ENCODE peak calls at places on chromosomes 11 and 22, in five cellular contexts. T is neural progenitor cell, C is thoracic aorta, B is dorsolateral prefrontal cortex, Q is fibroblast of pulmonary artery. P is an unnamed sample.

GRCh38 chr11:63843042-63843441 is 4.1 kb downstream of the MARK2 start:
- DNase-seq in C (no peak), T (no peak), Q (no peak), B (no peak), P (no peak)

GRCh38 chr11:2701898-2702434 is 2.2 kb upstream of the KCNQ1OT1 start:
- DNase-seq in B (no peak), Q (no peak), C (no peak), T (no peak), P (no peak)

GRCh38 chr11:35033011-35033410 is 106.0 kb upstream of the CD44 start:
- DNase-seq in T (no peak), B (no peak), Q (no peak), C (no peak), P (no peak)

GRCh38 chr22:42368379-42369249 is 63.6 kb downstream of the NFAM1 start:
- DNase-seq in C (no peak), Q (no peak), B (no peak), T (peak), P (no peak)

GRCh38 chr22:28171135-28171534 is 252.1 kb upstream of the PITPNB start:
- DNase-seq in C (no peak), T (peak), B (no peak), Q (peak), P (no peak)

GRCh38 chr11:129768356-129768755 is 47.3 kb upstream of the TMEM45B start:
- DNase-seq in C (no peak), Q (no peak), B (no peak), T (no peak), P (no peak)

GRCh38 chr22:19884954-19885751 is 30.5 kb upstream of the GNB1L start:
- DNase-seq in C (no peak), T (no peak), Q (no peak), B (no peak), P (no peak)

GRCh38 chr11:112366777-112367176 is 106.1 kb upstream of the PLET1 start:
- DNase-seq in Q (no peak), T (no peak), C (no peak), B (no peak), P (no peak)

GRCh38 chr22:20130319-20130718 is 1.3 kb upstream of the ZDHHC8 start:
- DNase-seq in B (no peak), T (no peak), Q (no peak), C (no peak), P (no peak)

GRCh38 chr11:35647535-35648092 is 15.0 kb upstream of the TRIM44 start:
- DNase-seq in Q (no peak), C (no peak), T (no peak), B (no peak), P (no peak)

GRCh38 chr11:33445761-33446161 is 188.6 kb downstream of the HIPK3 start:
- DNase-seq in Q (peak), T (no peak), C (no peak), B (no peak), P (no peak)

GRCh38 chr22:42519544-42520237 is at the start of gene RRP7A:
- DNase-seq in Q (peak), B (peak), T (peak), C (peak), P (peak)

GRCh38 chr11:2834893-2835767 is 50.4 kb downstream of the CDKN1C start:
- DNase-seq in Q (peak), B (no peak), C (no peak), T (no peak), P (no peak)

GRCh38 chr11:27471588-27472397 is 797 bp downstream of the LGR4 start:
- DNase-seq in B (peak), T (peak), Q (peak), C (no peak), P (peak)

GRCh38 chr11:103910721-103911120 is 125.7 kb upstream of the DDI1 start:
- DNase-seq in B (no peak), Q (no peak), T (no peak), C (no peak), P (no peak)

GRCh38 chr22:42439821-42440674 is 7.8 kb upstream of the NFAM1 start:
- DNase-seq in B (no peak), T (no peak), C (no peak), Q (peak), P (peak)

GRCh38 chr11:117473692-117474091 is 146.0 kb downstream of the CEP164 start:
- DNase-seq in Q (no peak), T (no peak), B (no peak), C (no peak), P (no peak)

GRCh38 chr11:120877746-120878365 is 146.0 kb upstream of the TBCEL start:
- DNase-seq in B (no peak), Q (no peak), T (no peak), C (no peak), P (no peak)

GRCh38 chr11:71193431-71193830 is 58.9 kb downstream of the SHANK2 start:
- DNase-seq in B (no peak), Q (no peak), T (no peak), C (no peak), P (no peak)

GRCh38 chr11:32960553-32961164 is 55.0 kb upstream of the DEPDC7 start:
- DNase-seq in T (peak), C (no peak), B (no peak), Q (peak), P (peak)

GRCh38 chr11:101862410-101863233 is 52.2 kb upstream of the CEP126 start:
- DNase-seq in B (no peak), Q (peak), C (no peak), T (peak), P (no peak)

GRCh38 chr11:125514336-125515101 is 18.5 kb upstream of the FEZ1 start:
- DNase-seq in T (no peak), Q (peak), C (no peak), B (no peak), P (peak)

GRCh38 chr11:67032830-67033555 is 10.1 kb downstream of the SYT12 start:
- DNase-seq in T (no peak), B (no peak), Q (peak), C (peak), P (no peak)

GRCh38 chr22:38311331-38311635 is 6.0 kb downstream of the CSNK1E start:
- DNase-seq in T (no peak), Q (no peak), B (no peak), C (no peak), P (peak)

GRCh38 chr11:76030286-76030685 is 176.0 kb downstream of the WNT11 start:
- DNase-seq in C (no peak), Q (peak), B (no peak), T (no peak), P (no peak)

GRCh38 chr22:27107824-27108223 is 450.4 kb downstream of the MIAT start:
- DNase-seq in T (no peak), B (no peak), C (peak), Q (peak), P (no peak)

GRCh38 chr11:35605691-35606090 is 12.6 kb upstream of the FJX1 start:
- DNase-seq in T (peak), B (peak), C (no peak), Q (peak), P (no peak)

GRCh38 chr11:77672276-77672675 is 34.7 kb upstream of the CLNS1A start:
- DNase-seq in Q (peak), T (no peak), B (no peak), C (no peak), P (no peak)

GRCh38 chr22:43126506-43127165 is 16.1 kb downstream of the BIK start:
- DNase-seq in C (no peak), Q (peak), T (no peak), B (no peak), P (no peak)

GRCh38 chr11:64665381-64665780 is 57.6 kb downstream of the NRXN2 start:
- DNase-seq in T (no peak), C (no peak), Q (no peak), B (no peak), P (no peak)

GRCh38 chr11:113387605-113388211 is at the start of gene ANKK1:
- DNase-seq in T (peak), B (no peak), C (no peak), Q (no peak), P (no peak)
- TF ChIP-seq CTCF in T (peak), B (no peak), C (no peak), Q (peak), P (no peak)

GRCh38 chr11:123559418-123559817 is 95.0 kb downstream of the SCN3B start:
- DNase-seq in B (no peak), Q (no peak), T (peak), C (no peak), P (no peak)

GRCh38 chr11:123558536-123559315 is 95.7 kb downstream of the SCN3B start:
- DNase-seq in B (no peak), C (no peak), T (peak), Q (no peak), P (no peak)

GRCh38 chr11:123562166-123562565 is 92.3 kb downstream of the SCN3B start:
- DNase-seq in C (no peak), B (no peak), T (no peak), Q (no peak), P (no peak)

GRCh38 chr11:123561046-123561781 is 93.2 kb downstream of the SCN3B start:
- DNase-seq in Q (peak), T (peak), C (no peak), B (peak), P (no peak)

DNA sequence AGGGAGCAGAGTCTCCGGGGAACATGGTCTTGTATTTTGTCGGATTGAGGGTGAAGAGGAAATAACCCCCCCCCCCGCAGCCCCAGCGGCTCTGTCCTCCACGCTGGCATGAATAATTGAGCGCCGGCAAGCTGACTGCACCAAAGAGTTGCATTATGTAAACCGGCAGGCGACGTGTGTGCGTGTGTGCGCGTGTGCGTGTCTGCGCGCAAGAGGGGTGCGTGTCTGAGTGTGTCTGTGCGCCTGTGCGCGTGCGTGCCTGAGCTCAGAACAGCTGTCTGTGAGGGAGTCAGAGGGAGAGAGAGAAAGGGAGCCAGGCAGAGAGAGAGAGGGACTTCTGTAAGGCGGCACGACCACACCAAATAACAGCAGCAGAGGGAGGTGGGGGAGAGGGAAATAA is 94.4 kb downstream of the SCN3B start:
- DNase-seq in Q (peak), C (no peak), T (peak), B (peak), P (no peak)
- H3K4me3 ChIP-seq in Q (peak), C (peak), T (peak), B (peak), P (no peak)

GRCh38 chr11:119681537-119681936 is 47.5 kb downstream of the NECTIN1 start:
- DNase-seq in C (no peak), B (no peak), T (no peak), Q (no peak), P (no peak)
- TF ChIP-seq CTCF in C (no peak), B (peak), T (peak), Q (peak), P (no peak)

GRCh38 chr22:30197389-30197788 is 49.2 kb downstream of the LIF start:
- DNase-seq in T (no peak), B (no peak), C (no peak), Q (no peak), P (no peak)
- H3K4me3 ChIP-seq in T (no peak), B (no peak), C (no peak), Q (no peak), P (no peak)

DNA sequence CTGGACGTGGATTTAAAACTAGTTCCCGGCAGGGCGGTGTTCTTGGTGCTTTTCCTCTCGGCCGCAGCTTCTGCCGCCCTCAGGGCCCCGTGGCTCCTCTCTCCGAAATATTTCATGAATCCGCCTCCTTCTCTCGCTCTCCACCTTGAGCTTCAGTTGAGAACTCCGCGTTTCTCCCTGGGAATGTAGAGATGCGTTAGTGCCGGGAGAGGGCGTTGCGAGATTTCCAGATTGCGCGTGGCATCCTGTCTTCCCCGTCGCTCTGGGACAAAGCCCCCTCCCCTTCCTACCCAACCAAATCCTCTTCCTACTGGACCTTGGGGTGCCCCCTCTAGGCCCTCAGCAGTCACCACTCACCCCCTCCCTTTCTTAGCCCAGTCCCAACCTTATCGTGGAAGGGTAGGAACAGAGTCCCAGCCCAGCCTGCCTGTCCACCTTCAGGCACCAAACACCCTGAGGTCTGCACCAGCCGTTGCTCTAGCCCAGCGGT is 15.5 kb upstream of the RAC2 start:
- DNase-seq in C (no peak), T (peak), B (peak), Q (peak), P (no peak)
- TF ChIP-seq CTCF in C (no peak), T (peak), B (no peak), Q (peak), P (peak)